ENCODE peak calls at places on chromosomes 1 and 21, in ten cellular contexts. I is transverse colon, U is endothelial cell of umbilical vein, E is esophagus muscularis mucosa, H is SK-N-SH, R is breast epithelium, W is GM23338, D is K562, Q is stomach, B is HCT116. K is an unnamed sample.

GRCh38 chr21:44914176-44914874 is 6.4 kb downstream of the ITGB2 start:
- DNase-seq in I (peak), U (no peak), E (no peak), H (no peak), R (no peak), W (no peak), D (no peak), Q (peak), B (no peak), K (peak)

GRCh38 chr1:19596719-19597462 is 47.2 kb upstream of the NBL1 start:
- DNase-seq in I (peak), U (peak), E (peak), H (peak), R (peak), W (peak), D (peak), Q (peak), B (peak), K (peak)

GRCh38 chr1:243341074-243341473 is 85.2 kb downstream of the SDCCAG8 start:
- DNase-seq in I (no peak), U (peak), E (no peak), H (no peak), R (no peak), W (no peak), D (no peak), Q (no peak), B (no peak), K (no peak)

GRCh38 chr1:169486281-169486904 is 649 bp upstream of the SLC19A2 start:
- DNase-seq in I (no peak), U (no peak), E (no peak), H (no peak), R (no peak), W (no peak), D (no peak), Q (no peak), B (no peak), K (no peak)

GRCh38 chr1:30300669-30301068 is 422.7 kb downstream of the MATN1 start:
- DNase-seq in I (no peak), U (no peak), E (peak), H (no peak), R (no peak), W (no peak), D (no peak), Q (peak), B (no peak), K (no peak)

GRCh38 chr21:38968887-38969543 is 163.3 kb downstream of the ETS2 start:
- DNase-seq in I (no peak), U (no peak), E (no peak), H (no peak), R (no peak), W (no peak), D (no peak), Q (no peak), B (no peak), K (no peak)

GRCh38 chr21:36103434-36103833 is 31.4 kb upstream of the CBR3 start:
- DNase-seq in I (no peak), U (no peak), E (no peak), H (no peak), R (no peak), W (no peak), D (no peak), Q (no peak), B (no peak), K (no peak)

GRCh38 chr1:57736940-57737339 is 313.1 kb upstream of the DAB1 start:
- DNase-seq in I (no peak), U (no peak), E (peak), H (no peak), R (no peak), W (no peak), D (no peak), Q (no peak), B (no peak), K (no peak)

GRCh38 chr1:50126962-50127715 is 18.4 kb downstream of the ELAVL4 start:
- DNase-seq in I (no peak), U (no peak), E (no peak), H (no peak), R (no peak), W (no peak), D (no peak), Q (no peak), B (no peak), K (no peak)

GRCh38 chr1:202837746-202838145 is 27.0 kb downstream of the PCAT6 start:
- DNase-seq in I (no peak), U (no peak), E (no peak), H (no peak), R (no peak), W (no peak), D (no peak), Q (no peak), B (no peak), K (no peak)

GRCh38 chr21:39481886-39482285 is 30.1 kb downstream of the SH3BGR start:
- DNase-seq in I (no peak), U (no peak), E (no peak), H (no peak), R (no peak), W (no peak), D (no peak), Q (no peak), B (no peak), K (no peak)

GRCh38 chr1:71843023-71843422 is 439.3 kb downstream of the NEGR1 start:
- DNase-seq in I (no peak), U (no peak), E (no peak), H (peak), R (no peak), W (no peak), D (no peak), Q (no peak), B (no peak), K (no peak)

GRCh38 chr1:41621256-41621655 is 136.8 kb upstream of the EDN2 start:
- DNase-seq in I (no peak), U (no peak), E (peak), H (no peak), R (peak), W (no peak), D (no peak), Q (no peak), B (no peak), K (no peak)

GRCh38 chr1:7615138-7615537 is 156.0 kb upstream of the VAMP3 start:
- DNase-seq in I (no peak), U (no peak), E (no peak), H (no peak), R (no peak), W (no peak), D (no peak), Q (no peak), B (no peak), K (no peak)

GRCh38 chr1:112507896-112508241 is 896 bp upstream of the WNT2B start:
- DNase-seq in I (peak), U (no peak), E (no peak), H (peak), R (no peak), W (peak), D (peak), Q (no peak), B (no peak), K (no peak)

GRCh38 chr1:78080767-78081166 is 35.0 kb downstream of the GIPC2 start:
- DNase-seq in I (no peak), U (peak), E (no peak), H (no peak), R (no peak), W (no peak), D (no peak), Q (no peak), B (no peak), K (no peak)

GRCh38 chr1:7528386-7529031 is 242.6 kb upstream of the VAMP3 start:
- DNase-seq in I (no peak), U (no peak), E (no peak), H (no peak), R (no peak), W (no peak), D (no peak), Q (no peak), B (no peak), K (no peak)

GRCh38 chr1:225811622-225812487 is 1.9 kb downstream of the EPHX1 start:
- DNase-seq in I (peak), U (no peak), E (no peak), H (no peak), R (no peak), W (peak), D (peak), Q (no peak), B (no peak), K (no peak)

GRCh38 chr1:113369040-113369439 is 21.3 kb upstream of the MAGI3 start:
- DNase-seq in I (no peak), U (no peak), E (no peak), H (no peak), R (no peak), W (no peak), D (no peak), Q (no peak), B (no peak), K (no peak)

GRCh38 chr1:173341307-173341706 is 134.2 kb upstream of the TNFSF4 start:
- DNase-seq in I (no peak), U (no peak), E (peak), H (no peak), R (no peak), W (no peak), D (no peak), Q (no peak), B (no peak), K (no peak)

GRCh38 chr1:214466759-214467585 is 84.4 kb downstream of the PTPN14 start:
- DNase-seq in I (no peak), U (no peak), E (no peak), H (no peak), R (no peak), W (no peak), D (no peak), Q (peak), B (no peak), K (no peak)

GRCh38 chr1:231929311-231929710 is 302.7 kb downstream of the DISC1 start:
- DNase-seq in I (no peak), U (peak), E (no peak), H (no peak), R (no peak), W (peak), D (no peak), Q (no peak), B (no peak), K (no peak)

GRCh38 chr1:100622506-100622905 is 84.6 kb downstream of the GPR88 start:
- DNase-seq in I (no peak), U (no peak), E (no peak), H (no peak), R (no peak), W (no peak), D (no peak), Q (no peak), B (no peak), K (no peak)

GRCh38 chr1:79859212-79859948 is 852.9 kb upstream of the ADGRL4 start:
- DNase-seq in I (peak), U (peak), E (no peak), H (no peak), R (no peak), W (no peak), D (no peak), Q (no peak), B (no peak), K (no peak)

DNA sequence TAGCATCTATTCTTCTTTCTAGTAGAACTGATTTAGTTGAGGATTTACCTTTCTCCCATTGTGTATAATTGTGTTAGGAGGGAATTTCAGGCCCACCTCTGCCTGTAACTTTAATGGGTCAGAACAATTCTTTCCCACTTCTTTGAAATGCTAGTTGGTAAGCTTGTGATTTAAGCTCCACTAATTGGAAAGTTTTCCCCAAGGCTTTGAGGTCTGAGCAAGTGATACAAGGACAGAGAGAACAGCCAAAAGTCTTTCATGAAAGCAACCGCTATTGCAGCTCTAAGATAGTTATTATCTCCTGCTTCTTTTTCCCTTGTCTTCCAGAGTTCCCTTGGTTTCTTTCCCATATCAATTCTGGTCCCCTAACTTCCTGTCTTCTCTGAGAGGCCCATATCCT is 38.7 kb upstream of the PDC start:
- DNase-seq in I (no peak), U (no peak), E (no peak), H (no peak), R (no peak), W (no peak), D (no peak), Q (no peak), B (no peak), K (no peak)
- H3K4me3 ChIP-seq in I (no peak), U (no peak), E (no peak), H (no peak), R (no peak), W (no peak), D (no peak), Q (no peak), B (no peak), K (no peak)

DNA sequence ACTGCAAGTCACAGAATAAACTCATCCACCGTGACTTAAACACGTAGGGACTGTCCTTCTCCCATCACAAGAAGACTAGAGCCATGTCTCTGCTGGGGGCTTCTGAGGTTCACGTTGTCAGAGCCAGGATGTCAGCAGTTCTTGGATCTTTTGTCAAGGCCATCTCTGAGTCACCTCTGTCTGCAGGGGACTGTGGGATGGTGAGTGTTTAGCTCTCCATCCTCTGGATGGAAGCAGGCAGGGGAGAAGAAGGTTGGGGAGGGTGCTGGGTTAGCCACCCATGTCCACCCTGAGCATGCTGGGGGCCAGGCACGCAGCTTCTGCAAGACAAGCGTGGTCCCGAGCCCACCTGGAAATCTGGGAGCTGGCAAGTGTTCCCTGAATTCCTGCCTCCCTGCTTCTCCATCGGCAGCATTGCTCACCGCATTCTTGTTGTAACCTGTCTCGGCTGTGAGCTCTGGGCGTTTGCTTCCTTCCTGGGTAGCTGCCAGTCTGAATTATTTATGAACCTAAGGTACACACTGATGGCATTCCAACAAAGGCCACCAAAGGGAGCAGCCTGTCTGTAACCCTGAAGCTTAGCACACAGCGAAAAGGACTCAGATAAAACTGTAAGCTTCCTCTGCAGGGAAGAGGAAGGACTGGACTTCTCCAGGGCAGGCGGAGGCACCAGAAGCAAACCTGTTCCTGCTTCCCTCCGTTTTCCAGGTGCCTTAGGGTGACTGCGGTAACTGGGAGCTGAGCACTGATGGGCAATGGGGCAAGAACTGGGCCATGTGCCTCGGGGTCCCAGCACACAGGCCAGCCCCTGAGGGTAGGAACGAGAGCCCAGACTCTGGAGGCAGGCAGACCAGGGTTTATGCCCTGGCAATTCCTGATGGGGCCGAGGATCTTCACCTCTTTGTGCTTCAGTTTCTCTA is 88.6 kb downstream of the RIPK4 start:
- DNase-seq in I (peak), U (no peak), E (no peak), H (no peak), R (peak), W (peak), D (no peak), Q (peak), B (peak), K (no peak)
- TF ChIP-seq POLR2AphosphoS5 in I (peak), U (no peak), E (no peak), H (no peak), R (peak), W (no peak), D (no peak), Q (peak), B (no peak), K (no peak)

GRCh38 chr1:207822602-207823451 is 71.0 kb downstream of the CD46 start:
- DNase-seq in I (peak), U (peak), E (peak), H (peak), R (peak), W (peak), D (peak), Q (peak), B (no peak), K (no peak)
- H3K4me3 ChIP-seq in I (peak), U (no peak), E (peak), H (no peak), R (peak), W (no peak), D (no peak), Q (peak), B (no peak), K (no peak)

GRCh38 chr1:27150183-27150582 is 4.7 kb downstream of the SLC9A1 start:
- DNase-seq in I (no peak), U (no peak), E (no peak), H (no peak), R (peak), W (no peak), D (no peak), Q (no peak), B (no peak), K (no peak)
- TF ChIP-seq POLR2AphosphoS5 in I (no peak), U (no peak), E (no peak), H (no peak), R (no peak), W (no peak), D (no peak), Q (no peak), B (no peak), K (no peak)

DNA sequence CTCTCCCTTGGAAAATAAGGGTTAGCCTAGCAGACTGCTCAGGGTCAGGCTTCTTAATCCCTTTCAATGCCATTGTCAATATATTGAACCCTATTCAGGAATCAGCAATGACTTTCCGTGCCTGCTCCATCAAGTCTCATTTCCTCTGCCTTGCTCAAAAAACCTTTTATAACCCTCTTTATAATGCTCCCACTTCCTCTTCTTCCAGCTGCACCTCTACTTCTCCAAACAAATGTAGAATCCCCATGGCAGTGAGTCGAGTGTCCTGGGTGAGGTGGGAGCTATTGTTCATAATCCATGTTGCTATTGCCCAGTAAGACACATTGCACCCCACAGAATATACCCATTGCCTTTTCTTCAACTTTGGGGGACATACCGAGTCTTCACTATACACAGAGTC is 58.6 kb downstream of the OLIG1 start:
- DNase-seq in I (no peak), U (no peak), E (no peak), H (no peak), R (no peak), W (no peak), D (no peak), Q (no peak), B (no peak), K (no peak)
- H3K4me3 ChIP-seq in I (no peak), U (no peak), E (no peak), H (no peak), R (no peak), W (no peak), D (no peak), Q (no peak), B (no peak), K (no peak)

DNA sequence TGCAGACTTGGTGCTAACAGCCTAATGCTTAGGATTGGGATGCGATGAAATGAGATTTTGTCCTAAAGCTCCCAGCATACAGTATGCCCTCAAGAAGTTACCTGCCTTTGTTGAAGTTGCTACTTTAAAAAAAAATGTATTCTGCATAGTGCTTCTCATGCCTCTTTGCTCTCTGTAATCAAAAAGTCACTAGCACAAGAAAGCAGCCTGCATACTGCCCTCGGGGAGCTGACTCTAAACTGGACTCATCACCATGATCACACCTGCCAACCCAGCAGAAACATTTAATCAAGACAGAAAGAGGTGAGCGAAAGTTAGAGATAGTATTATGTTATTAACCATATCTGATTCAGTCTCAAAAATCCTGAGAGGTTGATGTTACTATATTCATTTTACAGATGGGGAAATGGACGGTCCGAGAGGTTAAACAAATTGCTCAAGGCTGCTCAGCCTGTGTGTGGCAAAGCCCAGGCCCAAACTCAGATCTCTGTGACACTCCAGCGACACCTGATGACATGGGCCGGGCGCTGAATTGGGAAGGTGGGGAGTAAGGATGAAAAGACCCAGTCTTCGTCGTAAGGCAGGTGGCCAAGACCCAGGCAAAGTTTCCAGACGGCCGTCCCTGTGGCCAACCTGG is 1.1 kb downstream of the BATF3 start:
- DNase-seq in I (no peak), U (no peak), E (no peak), H (no peak), R (no peak), W (no peak), D (no peak), Q (no peak), B (no peak), K (no peak)
- TF ChIP-seq POLR2AphosphoS5 in I (no peak), U (no peak), E (no peak), H (no peak), R (no peak), W (no peak), D (no peak), Q (no peak), B (no peak), K (no peak)

GRCh38 chr1:16443975-16444745 is 3.6 kb downstream of the NECAP2 start:
- DNase-seq in I (no peak), U (no peak), E (no peak), H (no peak), R (no peak), W (no peak), D (peak), Q (no peak), B (no peak), K (no peak)
- H3K4me3 ChIP-seq in I (no peak), U (no peak), E (no peak), H (no peak), R (no peak), W (no peak), D (peak), Q (no peak), B (no peak), K (no peak)

GRCh38 chr1:115338457-115338820 is 390 bp upstream of the NGF start:
- DNase-seq in I (no peak), U (no peak), E (no peak), H (no peak), R (no peak), W (peak), D (no peak), Q (no peak), B (no peak), K (no peak)
- TF ChIP-seq POLR2AphosphoS5 in I (no peak), U (no peak), E (no peak), H (no peak), R (no peak), W (no peak), D (no peak), Q (no peak), B (no peak), K (no peak)

DNA sequence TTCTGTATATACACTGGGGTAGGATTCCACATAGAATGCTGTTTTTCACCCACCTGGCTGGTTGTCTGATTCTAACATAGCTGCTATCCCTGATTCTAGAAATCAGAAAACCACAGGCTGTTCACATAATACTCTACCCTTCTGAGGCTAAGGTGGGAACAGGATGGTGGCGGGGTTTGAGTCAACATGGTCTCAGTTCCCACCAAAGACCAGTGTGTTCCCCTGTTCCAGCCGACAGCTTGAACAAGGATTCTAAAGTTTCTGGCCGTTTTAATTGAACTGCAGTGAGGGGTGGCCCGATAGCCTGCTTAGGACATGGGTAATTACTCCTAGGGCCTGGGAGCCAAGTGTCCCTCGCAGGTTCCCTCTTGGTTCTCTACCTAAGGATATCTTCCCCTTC is 38.4 kb downstream of the PEX14 start:
- DNase-seq in I (no peak), U (no peak), E (no peak), H (no peak), R (no peak), W (no peak), D (no peak), Q (no peak), B (no peak), K (no peak)
- H3K4me3 ChIP-seq in I (no peak), U (no peak), E (no peak), H (no peak), R (no peak), W (no peak), D (no peak), Q (no peak), B (no peak), K (no peak)

GRCh38 chr21:33024278-33025103 is 1.2 kb upstream of the OLIG2 start:
- DNase-seq in I (no peak), U (no peak), E (no peak), H (peak), R (no peak), W (peak), D (no peak), Q (no peak), B (no peak), K (no peak)
- TF ChIP-seq POLR2AphosphoS5 in I (no peak), U (no peak), E (no peak), H (no peak), R (no peak), W (no peak), D (no peak), Q (no peak), B (no peak), K (no peak)

K was measured in HL-60.